ENCODE peak calls at places on chromosomes 11 and 22, in seven cellular contexts. One of them, this sample, is unnamed.

GRCh38 chr11:119907934-119908760 is 179.1 kb upstream of the NECTIN1 start:
- DNase-seq in transverse colon: peak; percentile 32
- DNase-seq in ovary: no peak
- DNase-seq in Peyer's patch: no peak
- DNase-seq in IMR-90: no peak
- DNase-seq in body of pancreas: no peak
- DNase-seq in spleen: peak; percentile 41
- DNase-seq in this sample: no peak

GRCh38 chr11:7967097-7967496 is 1.9 kb upstream of the NLRP10 start:
- DNase-seq in transverse colon: no peak
- DNase-seq in ovary: no peak
- DNase-seq in Peyer's patch: no peak
- DNase-seq in IMR-90: peak; percentile 52
- DNase-seq in body of pancreas: no peak
- DNase-seq in spleen: no peak
- DNase-seq in this sample: no peak

GRCh38 chr11:118766035-118766434 is 24.9 kb downstream of the DDX6 start:
- DNase-seq in transverse colon: no peak
- DNase-seq in ovary: no peak
- DNase-seq in Peyer's patch: no peak
- DNase-seq in IMR-90: no peak
- DNase-seq in body of pancreas: no peak
- DNase-seq in spleen: no peak
- DNase-seq in this sample: no peak

GRCh38 chr11:1936781-1937615 is 10.1 kb upstream of the MRPL23 start:
- DNase-seq in transverse colon: no peak
- DNase-seq in ovary: no peak
- DNase-seq in Peyer's patch: no peak
- DNase-seq in IMR-90: no peak
- DNase-seq in body of pancreas: no peak
- DNase-seq in spleen: peak; percentile 76
- DNase-seq in this sample: no peak

GRCh38 chr11:61961570-61962212 is 5.7 kb downstream of the FTH1 start:
- DNase-seq in transverse colon: peak; percentile 60
- DNase-seq in ovary: peak; percentile 43
- DNase-seq in Peyer's patch: peak; percentile 86
- DNase-seq in IMR-90: no peak
- DNase-seq in body of pancreas: peak; percentile 70
- DNase-seq in spleen: peak; percentile 68
- DNase-seq in this sample: peak; percentile 87

GRCh38 chr22:35352214-35353111 is 28.4 kb upstream of the HMOX1 start:
- DNase-seq in transverse colon: peak; percentile 80
- DNase-seq in ovary: no peak
- DNase-seq in Peyer's patch: peak; percentile 92
- DNase-seq in IMR-90: no peak
- DNase-seq in body of pancreas: peak; percentile 80
- DNase-seq in spleen: peak; percentile 94
- DNase-seq in this sample: peak; percentile 52

GRCh38 chr22:42500164-42500835 is 19.3 kb downstream of the RRP7A start:
- DNase-seq in transverse colon: peak; percentile 92
- DNase-seq in ovary: peak; percentile 91
- DNase-seq in Peyer's patch: peak; percentile 92
- DNase-seq in IMR-90: peak; percentile 35
- DNase-seq in body of pancreas: peak; percentile 87
- DNase-seq in spleen: peak; percentile 95
- DNase-seq in this sample: peak; percentile 87

GRCh38 chr22:44709881-44710400 is 7.9 kb downstream of the PRR5 start:
- DNase-seq in transverse colon: no peak
- DNase-seq in ovary: no peak
- DNase-seq in Peyer's patch: no peak
- DNase-seq in IMR-90: no peak
- DNase-seq in body of pancreas: no peak
- DNase-seq in spleen: peak; percentile 81
- DNase-seq in this sample: no peak

GRCh38 chr11:101706541-101706940 is 122.7 kb upstream of the TRPC6 start:
- DNase-seq in transverse colon: no peak
- DNase-seq in ovary: no peak
- DNase-seq in Peyer's patch: no peak
- DNase-seq in IMR-90: peak; percentile 83
- DNase-seq in body of pancreas: no peak
- DNase-seq in spleen: no peak
- DNase-seq in this sample: no peak

GRCh38 chr11:113249491-113249763 is 65.0 kb upstream of the TTC12 start:
- DNase-seq in transverse colon: no peak
- DNase-seq in ovary: no peak
- DNase-seq in Peyer's patch: no peak
- DNase-seq in IMR-90: no peak
- DNase-seq in body of pancreas: no peak
- DNase-seq in spleen: no peak
- DNase-seq in this sample: no peak

GRCh38 chr11:71322861-71323582 is 70.6 kb upstream of the SHANK2 start:
- DNase-seq in transverse colon: no peak
- DNase-seq in ovary: no peak
- DNase-seq in Peyer's patch: peak; percentile 25
- DNase-seq in IMR-90: no peak
- DNase-seq in body of pancreas: no peak
- DNase-seq in spleen: peak; percentile 22
- DNase-seq in this sample: no peak

GRCh38 chr11:102843474-102843873 is at the start of gene MMP3:
- DNase-seq in transverse colon: no peak
- DNase-seq in ovary: no peak
- DNase-seq in Peyer's patch: no peak
- DNase-seq in IMR-90: peak; percentile 10
- DNase-seq in body of pancreas: no peak
- DNase-seq in spleen: no peak
- DNase-seq in this sample: no peak

GRCh38 chr11:112903310-112903709 is 57.9 kb upstream of the NCAM1 start:
- DNase-seq in transverse colon: no peak
- DNase-seq in ovary: no peak
- DNase-seq in Peyer's patch: no peak
- DNase-seq in IMR-90: no peak
- DNase-seq in body of pancreas: no peak
- DNase-seq in spleen: no peak
- DNase-seq in this sample: no peak

DNA sequence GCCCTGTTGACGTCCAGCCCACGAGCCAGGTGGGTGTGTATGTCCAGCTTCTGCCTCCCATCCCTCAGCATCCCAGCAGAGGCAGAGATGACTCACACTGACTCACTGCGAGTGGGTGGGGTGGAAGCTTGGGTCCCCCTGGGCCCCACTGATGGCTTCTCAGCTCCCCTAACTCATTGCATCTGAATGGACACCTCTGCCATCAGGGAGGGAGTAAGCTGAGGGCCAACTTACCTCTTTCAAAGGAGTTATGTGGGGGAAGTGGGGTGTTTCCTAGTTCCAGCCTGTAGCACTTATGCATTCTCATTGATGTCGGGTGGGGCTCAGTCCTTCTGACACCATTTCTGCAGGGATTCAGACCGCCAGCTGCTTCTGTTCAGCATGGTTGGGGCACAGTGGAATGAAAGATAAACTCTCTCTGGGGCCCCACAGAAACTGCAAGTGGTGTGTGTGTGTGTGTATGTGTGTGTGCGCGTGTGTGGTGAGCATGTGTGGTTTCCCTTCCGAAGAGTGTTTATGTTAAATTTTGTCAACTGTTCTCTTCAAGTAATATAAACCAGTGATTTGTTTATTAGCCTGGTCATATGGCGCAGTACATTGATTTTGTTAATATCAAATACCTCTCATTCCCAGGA is 1425.9 kb downstream of the TBC1D22A start:
- DNase-seq in transverse colon: no peak
- DNase-seq in ovary: no peak
- DNase-seq in Peyer's patch: no peak
- DNase-seq in IMR-90: no peak
- DNase-seq in body of pancreas: no peak
- DNase-seq in spleen: no peak
- DNase-seq in this sample: no peak
- TF ChIP-seq POLR2A in transverse colon: no peak
- TF ChIP-seq POLR2A in ovary: no peak
- TF ChIP-seq POLR2A in Peyer's patch: no peak
- TF ChIP-seq POLR2A in IMR-90: no peak
- TF ChIP-seq POLR2A in body of pancreas: no peak
- TF ChIP-seq POLR2A in spleen: no peak
- TF ChIP-seq POLR2A in this sample: no peak

GRCh38 chr11:66001941-66002647 is at the start of the genes BANF1 and EIF1AD:
- DNase-seq in transverse colon: peak; percentile 95
- DNase-seq in ovary: peak; percentile 92
- DNase-seq in Peyer's patch: peak; percentile 97
- DNase-seq in IMR-90: peak; percentile 98
- DNase-seq in body of pancreas: peak; percentile 95
- DNase-seq in spleen: peak; percentile 95
- DNase-seq in this sample: peak; percentile 95
- TF ChIP-seq POLR2A in transverse colon: peak; percentile 70
- TF ChIP-seq POLR2A in ovary: peak; percentile 59
- TF ChIP-seq POLR2A in Peyer's patch: peak; percentile 30
- TF ChIP-seq POLR2A in IMR-90: peak; percentile 79
- TF ChIP-seq POLR2A in body of pancreas: no peak
- TF ChIP-seq POLR2A in spleen: peak; percentile 28
- TF ChIP-seq POLR2A in this sample: no peak

DNA sequence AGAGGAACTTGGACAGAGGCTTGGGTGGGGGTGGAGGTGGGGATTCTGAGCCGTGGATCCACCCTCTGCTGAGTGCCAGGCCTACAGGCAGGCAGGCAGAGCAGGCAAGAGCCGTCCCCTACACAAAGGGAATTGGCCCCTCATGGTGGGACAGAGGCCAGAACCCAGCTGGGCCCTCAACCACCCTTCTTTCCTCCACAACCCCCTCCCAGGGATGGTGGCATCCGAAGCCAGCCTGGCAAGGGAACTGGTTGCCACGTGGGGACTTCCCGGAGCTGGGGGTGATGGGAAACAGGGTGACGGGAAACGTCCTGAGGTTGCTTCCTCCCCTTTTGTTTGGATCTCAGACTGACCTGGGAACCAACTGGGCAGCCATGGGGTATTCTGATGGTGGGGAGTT is 31.7 kb downstream of the TXN2 start:
- DNase-seq in transverse colon: no peak
- DNase-seq in ovary: no peak
- DNase-seq in Peyer's patch: no peak
- DNase-seq in IMR-90: no peak
- DNase-seq in body of pancreas: peak; percentile 15
- DNase-seq in spleen: peak; percentile 86
- DNase-seq in this sample: no peak
- TF ChIP-seq POLR2A in transverse colon: no peak
- TF ChIP-seq POLR2A in ovary: no peak
- TF ChIP-seq POLR2A in Peyer's patch: no peak
- TF ChIP-seq POLR2A in IMR-90: no peak
- TF ChIP-seq POLR2A in body of pancreas: no peak
- TF ChIP-seq POLR2A in spleen: no peak
- TF ChIP-seq POLR2A in this sample: no peak

GRCh38 chr22:49827307-49827852 is 293 bp downstream of the BRD1 start:
- DNase-seq in transverse colon: no peak
- DNase-seq in ovary: no peak
- DNase-seq in Peyer's patch: no peak
- DNase-seq in IMR-90: no peak
- DNase-seq in body of pancreas: no peak
- DNase-seq in spleen: no peak
- DNase-seq in this sample: no peak
- TF ChIP-seq POLR2A in transverse colon: no peak
- TF ChIP-seq POLR2A in ovary: no peak
- TF ChIP-seq POLR2A in Peyer's patch: no peak
- TF ChIP-seq POLR2A in IMR-90: no peak
- TF ChIP-seq POLR2A in body of pancreas: no peak
- TF ChIP-seq POLR2A in spleen: no peak
- TF ChIP-seq POLR2A in this sample: no peak

This sample was measured in testis.